ENCODE peak calls at places on chromosomes 7 and 10, in six cellular contexts. One of them, this sample, is unnamed.

GRCh38 chr7:74514131-74514591 is 60.5 kb downstream of the GTF2IRD1 start:
- DNase-seq in stomach: no peak
- DNase-seq in GM12892: no peak
- DNase-seq in HCT116: no peak
- DNase-seq in sigmoid colon: peak; percentile 74
- DNase-seq in SK-N-SH: peak; percentile 68
- DNase-seq in this sample: no peak

GRCh38 chr7:25633420-25633819 is 405.1 kb upstream of the NPVF start:
- DNase-seq in stomach: no peak
- DNase-seq in GM12892: no peak
- DNase-seq in HCT116: no peak
- DNase-seq in sigmoid colon: no peak
- DNase-seq in SK-N-SH: no peak
- DNase-seq in this sample: no peak

GRCh38 chr7:139131622-139132021 is 22.1 kb upstream of the ZC3HAV1 start:
- DNase-seq in stomach: no peak
- DNase-seq in GM12892: no peak
- DNase-seq in HCT116: no peak
- DNase-seq in sigmoid colon: no peak
- DNase-seq in SK-N-SH: no peak
- DNase-seq in this sample: no peak

GRCh38 chr7:50595538-50596102 is 30.4 kb upstream of the DDC start:
- DNase-seq in stomach: no peak
- DNase-seq in GM12892: no peak
- DNase-seq in HCT116: peak; percentile 34
- DNase-seq in sigmoid colon: no peak
- DNase-seq in SK-N-SH: peak; percentile 76
- DNase-seq in this sample: no peak

GRCh38 chr7:81170291-81170690 is 251.4 kb upstream of the SEMA3C start:
- DNase-seq in stomach: no peak
- DNase-seq in GM12892: no peak
- DNase-seq in HCT116: no peak
- DNase-seq in sigmoid colon: no peak
- DNase-seq in SK-N-SH: no peak
- DNase-seq in this sample: no peak

GRCh38 chr7:107208563-107208962 is 39.8 kb downstream of the HBP1 start:
- DNase-seq in stomach: no peak
- DNase-seq in GM12892: no peak
- DNase-seq in HCT116: no peak
- DNase-seq in sigmoid colon: no peak
- DNase-seq in SK-N-SH: no peak
- DNase-seq in this sample: no peak

GRCh38 chr10:72061491-72061890 is 26.9 kb downstream of the SPOCK2 start:
- DNase-seq in stomach: no peak
- DNase-seq in GM12892: no peak
- DNase-seq in HCT116: no peak
- DNase-seq in sigmoid colon: no peak
- DNase-seq in SK-N-SH: peak; percentile 56
- DNase-seq in this sample: no peak

GRCh38 chr10:108184129-108184528 is 1019.6 kb upstream of the SORCS1 start:
- DNase-seq in stomach: no peak
- DNase-seq in GM12892: no peak
- DNase-seq in HCT116: no peak
- DNase-seq in sigmoid colon: no peak
- DNase-seq in SK-N-SH: no peak
- DNase-seq in this sample: no peak

GRCh38 chr10:50063100-50063499 is 4.7 kb upstream of the WASHC2A start:
- DNase-seq in stomach: no peak
- DNase-seq in GM12892: no peak
- DNase-seq in HCT116: no peak
- DNase-seq in sigmoid colon: no peak
- DNase-seq in SK-N-SH: peak; percentile 62
- DNase-seq in this sample: no peak

GRCh38 chr7:118306771-118307170 is 82.3 kb downstream of the ANKRD7 start:
- DNase-seq in stomach: no peak
- DNase-seq in GM12892: no peak
- DNase-seq in HCT116: no peak
- DNase-seq in sigmoid colon: no peak
- DNase-seq in SK-N-SH: no peak
- DNase-seq in this sample: no peak

GRCh38 chr7:88431861-88432260 is 125.2 kb upstream of the STEAP4 start:
- DNase-seq in stomach: no peak
- DNase-seq in GM12892: no peak
- DNase-seq in HCT116: no peak
- DNase-seq in sigmoid colon: no peak
- DNase-seq in SK-N-SH: no peak
- DNase-seq in this sample: no peak

GRCh38 chr10:34449836-34450235 is 365.3 kb downstream of the PARD3 start:
- DNase-seq in stomach: no peak
- DNase-seq in GM12892: no peak
- DNase-seq in HCT116: no peak
- DNase-seq in sigmoid colon: no peak
- DNase-seq in SK-N-SH: no peak
- DNase-seq in this sample: no peak

GRCh38 chr10:95519132-95519487 is 42.1 kb downstream of the SORBS1 start:
- DNase-seq in stomach: peak; percentile 61
- DNase-seq in GM12892: no peak
- DNase-seq in HCT116: no peak
- DNase-seq in sigmoid colon: no peak
- DNase-seq in SK-N-SH: no peak
- DNase-seq in this sample: no peak

GRCh38 chr7:45980973-45981372 is 59.9 kb upstream of the IGFBP3 start:
- DNase-seq in stomach: no peak
- DNase-seq in GM12892: no peak
- DNase-seq in HCT116: no peak
- DNase-seq in sigmoid colon: no peak
- DNase-seq in SK-N-SH: no peak
- DNase-seq in this sample: no peak

GRCh38 chr10:126063353-126063791 is 167.0 kb downstream of the FANK1 start:
- DNase-seq in stomach: no peak
- DNase-seq in GM12892: no peak
- DNase-seq in HCT116: peak; percentile 19
- DNase-seq in sigmoid colon: no peak
- DNase-seq in SK-N-SH: no peak
- DNase-seq in this sample: no peak

GRCh38 chr7:141696386-141696785 is 5.6 kb downstream of the DENND11 start:
- DNase-seq in stomach: no peak
- DNase-seq in GM12892: no peak
- DNase-seq in HCT116: no peak
- DNase-seq in sigmoid colon: no peak
- DNase-seq in SK-N-SH: no peak
- DNase-seq in this sample: no peak

GRCh38 chr10:52170776-52171175 is 143.3 kb upstream of the DKK1 start:
- DNase-seq in stomach: no peak
- DNase-seq in GM12892: no peak
- DNase-seq in HCT116: no peak
- DNase-seq in sigmoid colon: no peak
- DNase-seq in SK-N-SH: no peak
- DNase-seq in this sample: no peak

GRCh38 chr10:63801139-63801538 is 279.9 kb downstream of the REEP3 start:
- DNase-seq in stomach: no peak
- DNase-seq in GM12892: no peak
- DNase-seq in HCT116: no peak
- DNase-seq in sigmoid colon: no peak
- DNase-seq in SK-N-SH: no peak
- DNase-seq in this sample: no peak

GRCh38 chr10:79459243-79459642 is 13.8 kb upstream of the ZCCHC24 start:
- DNase-seq in stomach: no peak
- DNase-seq in GM12892: no peak
- DNase-seq in HCT116: no peak
- DNase-seq in sigmoid colon: no peak
- DNase-seq in SK-N-SH: no peak
- DNase-seq in this sample: no peak

GRCh38 chr10:97127960-97128850 is 57.6 kb downstream of the SLIT1 start:
- DNase-seq in stomach: no peak
- DNase-seq in GM12892: no peak
- DNase-seq in HCT116: no peak
- DNase-seq in sigmoid colon: peak; percentile 30
- DNase-seq in SK-N-SH: peak; percentile 60
- DNase-seq in this sample: peak; percentile 30

GRCh38 chr7:144001543-144001942 is 1.4 kb downstream of the OR6B1 start:
- DNase-seq in stomach: no peak
- DNase-seq in GM12892: no peak
- DNase-seq in HCT116: no peak
- DNase-seq in sigmoid colon: no peak
- DNase-seq in SK-N-SH: no peak
- DNase-seq in this sample: no peak

GRCh38 chr10:78942006-78942405 is 126.8 kb upstream of the ZMIZ1 start:
- DNase-seq in stomach: no peak
- DNase-seq in GM12892: no peak
- DNase-seq in HCT116: no peak
- DNase-seq in sigmoid colon: no peak
- DNase-seq in SK-N-SH: no peak
- DNase-seq in this sample: no peak

GRCh38 chr7:138122162-138122561 is 45.9 kb downstream of the AKR1D1 start:
- DNase-seq in stomach: no peak
- DNase-seq in GM12892: no peak
- DNase-seq in HCT116: no peak
- DNase-seq in sigmoid colon: no peak
- DNase-seq in SK-N-SH: no peak
- DNase-seq in this sample: no peak

GRCh38 chr10:3782456-3783312 is 2.3 kb downstream of the KLF6 start:
- DNase-seq in stomach: peak; percentile 53
- DNase-seq in GM12892: no peak
- DNase-seq in HCT116: no peak
- DNase-seq in sigmoid colon: peak; percentile 91
- DNase-seq in SK-N-SH: peak; percentile 48
- DNase-seq in this sample: peak; percentile 89

GRCh38 chr10:3782099-3782455 is 2.9 kb downstream of the KLF6 start:
- DNase-seq in stomach: no peak
- DNase-seq in GM12892: no peak
- DNase-seq in HCT116: no peak
- DNase-seq in sigmoid colon: no peak
- DNase-seq in SK-N-SH: no peak
- DNase-seq in this sample: no peak

GRCh38 chr10:3780056-3780765 is 4.8 kb downstream of the KLF6 start:
- DNase-seq in stomach: no peak
- DNase-seq in GM12892: no peak
- DNase-seq in HCT116: no peak
- DNase-seq in sigmoid colon: no peak
- DNase-seq in SK-N-SH: no peak
- DNase-seq in this sample: peak; percentile 74

GRCh38 chr10:3780766-3781457 is 4.1 kb downstream of the KLF6 start:
- DNase-seq in stomach: no peak
- DNase-seq in GM12892: no peak
- DNase-seq in HCT116: no peak
- DNase-seq in sigmoid colon: peak; percentile 64
- DNase-seq in SK-N-SH: no peak
- DNase-seq in this sample: peak; percentile 83

GRCh38 chr10:3781458-3782098 is 3.4 kb downstream of the KLF6 start:
- DNase-seq in stomach: peak; percentile 59
- DNase-seq in GM12892: no peak
- DNase-seq in HCT116: no peak
- DNase-seq in sigmoid colon: peak; percentile 81
- DNase-seq in SK-N-SH: no peak
- DNase-seq in this sample: peak; percentile 93
- TF ChIP-seq POLR2AphosphoS5 in stomach: peak; percentile 4
- TF ChIP-seq POLR2AphosphoS5 in GM12892: peak; percentile 19
- TF ChIP-seq POLR2AphosphoS5 in HCT116: no peak
- TF ChIP-seq POLR2AphosphoS5 in sigmoid colon: peak; percentile 7
- TF ChIP-seq POLR2AphosphoS5 in SK-N-SH: no peak
- TF ChIP-seq POLR2AphosphoS5 in this sample: peak; percentile 75

DNA sequence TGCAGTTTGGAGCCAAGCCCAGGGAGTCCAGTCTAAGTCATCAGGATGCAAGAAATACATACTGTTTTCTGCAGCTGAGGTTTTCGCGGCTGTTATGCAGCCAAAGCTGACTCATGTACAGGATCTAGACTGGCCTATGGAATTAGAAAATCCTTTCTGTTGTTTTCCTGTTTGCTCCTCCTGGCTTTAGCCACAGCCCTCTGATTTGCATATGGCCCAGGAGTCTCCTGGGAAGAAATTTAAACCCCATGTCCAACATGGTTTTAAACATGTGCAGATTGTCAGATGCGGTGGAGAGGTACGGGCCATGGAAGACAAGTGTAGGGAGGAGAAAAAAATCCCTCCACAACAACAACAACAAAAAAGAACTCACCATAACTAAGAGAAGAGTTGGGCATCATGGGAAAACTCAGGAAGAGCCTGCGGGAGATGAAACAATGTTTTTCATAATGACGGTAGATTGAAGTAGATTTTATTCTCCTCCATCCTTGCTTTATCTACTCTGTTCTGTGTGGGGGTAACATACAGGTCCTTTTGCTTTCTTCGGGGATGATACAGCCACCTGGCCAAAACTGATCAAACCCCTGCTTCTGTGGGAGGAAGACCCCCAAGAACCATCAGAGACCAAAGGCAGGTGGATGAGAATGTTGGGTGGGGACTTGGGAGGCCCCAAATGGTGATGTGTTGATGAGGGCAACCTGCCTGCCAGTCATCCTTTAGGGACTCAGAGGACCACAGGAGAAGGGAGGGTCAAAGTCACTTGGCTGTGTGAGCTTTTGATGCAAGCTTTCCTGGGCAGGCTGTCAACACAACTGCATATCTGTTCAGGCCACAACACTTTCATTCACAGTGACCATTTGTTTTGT is 29.8 kb upstream of the GNA12 start:
- DNase-seq in stomach: no peak
- DNase-seq in GM12892: peak; percentile 9
- DNase-seq in HCT116: peak; percentile 81
- DNase-seq in sigmoid colon: no peak
- DNase-seq in SK-N-SH: peak; percentile 43
- DNase-seq in this sample: no peak
- TF ChIP-seq POLR2AphosphoS5 in stomach: no peak
- TF ChIP-seq POLR2AphosphoS5 in GM12892: peak; percentile 90
- TF ChIP-seq POLR2AphosphoS5 in HCT116: peak; percentile 91
- TF ChIP-seq POLR2AphosphoS5 in sigmoid colon: no peak
- TF ChIP-seq POLR2AphosphoS5 in SK-N-SH: peak; percentile 99
- TF ChIP-seq POLR2AphosphoS5 in this sample: no peak

DNA sequence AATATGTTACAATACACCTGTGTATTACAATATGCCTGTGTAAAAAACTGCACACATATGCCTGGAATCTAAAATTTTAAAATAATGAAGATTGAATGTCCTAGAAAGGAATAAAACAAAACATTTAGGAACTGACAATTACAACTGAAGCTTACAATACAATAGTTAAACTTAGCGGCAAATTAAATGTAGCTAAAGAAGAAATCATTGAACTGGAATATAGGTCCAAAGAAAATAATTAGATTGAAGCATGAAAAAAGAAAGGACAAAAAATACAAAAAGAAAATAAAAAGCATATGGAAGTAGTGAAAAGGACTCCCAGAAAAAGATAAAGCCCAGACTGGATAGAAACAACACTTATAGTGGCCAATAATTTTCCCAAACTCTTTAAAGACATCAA is 38.4 kb downstream of the NPSR1 start:
- DNase-seq in stomach: no peak
- DNase-seq in GM12892: no peak
- DNase-seq in HCT116: no peak
- DNase-seq in sigmoid colon: no peak
- DNase-seq in SK-N-SH: no peak
- DNase-seq in this sample: no peak
- TF ChIP-seq POLR2AphosphoS5 in stomach: no peak
- TF ChIP-seq POLR2AphosphoS5 in GM12892: no peak
- TF ChIP-seq POLR2AphosphoS5 in HCT116: no peak
- TF ChIP-seq POLR2AphosphoS5 in sigmoid colon: no peak
- TF ChIP-seq POLR2AphosphoS5 in SK-N-SH: no peak
- TF ChIP-seq POLR2AphosphoS5 in this sample: no peak

DNA sequence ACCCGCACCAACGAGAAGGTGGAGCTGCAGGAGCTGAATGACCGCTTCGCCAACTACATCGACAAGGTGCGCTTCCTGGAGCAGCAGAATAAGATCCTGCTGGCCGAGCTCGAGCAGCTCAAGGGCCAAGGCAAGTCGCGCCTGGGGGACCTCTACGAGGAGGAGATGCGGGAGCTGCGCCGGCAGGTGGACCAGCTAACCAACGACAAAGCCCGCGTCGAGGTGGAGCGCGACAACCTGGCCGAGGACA is 1.6 kb downstream of the VIM start:
- DNase-seq in stomach: no peak
- DNase-seq in GM12892: no peak
- DNase-seq in HCT116: no peak
- DNase-seq in sigmoid colon: no peak
- DNase-seq in SK-N-SH: no peak
- DNase-seq in this sample: no peak
- TF ChIP-seq POLR2AphosphoS5 in stomach: no peak
- TF ChIP-seq POLR2AphosphoS5 in GM12892: no peak
- TF ChIP-seq POLR2AphosphoS5 in HCT116: no peak
- TF ChIP-seq POLR2AphosphoS5 in sigmoid colon: no peak
- TF ChIP-seq POLR2AphosphoS5 in SK-N-SH: no peak
- TF ChIP-seq POLR2AphosphoS5 in this sample: no peak